ENCODE peak calls at places on chromosomes 5 and 9, in eight cellular contexts. K, T, S, Y, M, G, O and E are unnamed samples.

GRCh38 chr5:94908889-94909480 is 290.5 kb downstream of the SLF1 start:
- DNase-seq in K (peak), T (no peak), S (peak), Y (no peak), M (no peak), G (no peak), O (no peak), E (no peak)

GRCh38 chr9:89685698-89686097 is 80.9 kb downstream of the GADD45G start:
- DNase-seq in K (no peak), T (no peak), S (no peak), Y (no peak), M (no peak), G (no peak), O (no peak), E (no peak)

GRCh38 chr5:133363807-133364587 is 248.3 kb downstream of the FSTL4 start:
- DNase-seq in K (no peak), T (no peak), S (no peak), Y (no peak), M (no peak), G (no peak), O (peak), E (no peak)

GRCh38 chr5:172093965-172094364 is 87.5 kb upstream of the FBXW11 start:
- DNase-seq in K (no peak), T (no peak), S (no peak), Y (no peak), M (no peak), G (no peak), O (no peak), E (no peak)

GRCh38 chr5:11273180-11273882 is 512.3 kb upstream of the DAP start:
- DNase-seq in K (no peak), T (no peak), S (no peak), Y (no peak), M (no peak), G (no peak), O (no peak), E (no peak)

GRCh38 chr9:91151014-91151740 is 210.5 kb downstream of the AUH start:
- DNase-seq in K (no peak), T (peak), S (peak), Y (peak), M (no peak), G (no peak), O (no peak), E (no peak)

GRCh38 chr5:81265101-81265500 is 32.0 kb downstream of the CKMT2 start:
- DNase-seq in K (no peak), T (no peak), S (no peak), Y (no peak), M (no peak), G (no peak), O (no peak), E (no peak)

GRCh38 chr9:93672622-93673270 is 96.4 kb downstream of the PHF2 start:
- DNase-seq in K (no peak), T (peak), S (no peak), Y (peak), M (peak), G (no peak), O (peak), E (no peak)

GRCh38 chr5:112483704-112484103 is 64.6 kb upstream of the EPB41L4A start:
- DNase-seq in K (no peak), T (no peak), S (no peak), Y (no peak), M (no peak), G (no peak), O (no peak), E (no peak)

GRCh38 chr5:178524093-178524882 is 65.9 kb downstream of the COL23A1 start:
- DNase-seq in K (no peak), T (no peak), S (no peak), Y (no peak), M (no peak), G (no peak), O (no peak), E (no peak)

GRCh38 chr5:169165052-169165451 is 135.9 kb downstream of the SLIT3 start:
- DNase-seq in K (no peak), T (no peak), S (no peak), Y (no peak), M (no peak), G (no peak), O (no peak), E (no peak)